ENCODE peak calls at places on chromosomes 2 and 18, in eight cellular contexts. X is cardiac muscle cell; I is sigmoid colon; E is trophoblast cell; M is effector memory CD4-positive, alpha-beta T cell; P is CD4-positive, alpha-beta memory T cell; O is right cardiac atrium; J is naive thymus-derived CD4-positive, alpha-beta T cell. V is an unnamed sample. For H3K4me1, the result is how much of the 10 kb centered on the place peaks cover.

GRCh38 chr2:19021100-19021476 is 337.3 kb downstream of the OSR1 start:
- DNase-seq in X (no peak), I (no peak), E (peak), M (no peak), P (no peak), O (no peak), J (no peak), V (no peak)

GRCh38 chr18:78376036-78376435 is 603.6 kb upstream of the SALL3 start:
- DNase-seq in X (no peak), I (no peak), E (no peak), M (no peak), P (no peak), O (no peak), J (no peak), V (no peak)

GRCh38 chr2:18378020-18378653 is 182.3 kb downstream of the RDH14 start:
- DNase-seq in X (peak), I (no peak), E (peak), M (no peak), P (peak), O (no peak), J (peak), V (no peak)

GRCh38 chr2:241063093-241063551 is 39.0 kb downstream of the MTERF4 start:
- DNase-seq in X (no peak), I (peak), E (no peak), M (no peak), P (no peak), O (no peak), J (no peak), V (peak)

GRCh38 chr2:109612991-109613921 is 510 bp downstream of the SEPTIN10 start:
- DNase-seq in X (peak), I (peak), E (peak), M (no peak), P (no peak), O (peak), J (no peak), V (no peak)

GRCh38 chr2:175167076-175167791 is 769 bp downstream of the ATF2 start:
- DNase-seq in X (peak), I (no peak), E (no peak), M (no peak), P (no peak), O (peak), J (no peak), V (peak)

GRCh38 chr2:82027901-82028570 is 1723.5 kb upstream of the LRRTM1 start:
- DNase-seq in X (no peak), I (no peak), E (no peak), M (no peak), P (no peak), O (no peak), J (no peak), V (no peak)

GRCh38 chr2:165950438-165950837 is 3.1 kb downstream of the TTC21B start:
- DNase-seq in X (no peak), I (no peak), E (peak), M (no peak), P (no peak), O (no peak), J (no peak), V (no peak)

GRCh38 chr2:235810297-235810696 is 316.5 kb downstream of the AGAP1 start:
- DNase-seq in X (no peak), I (no peak), E (no peak), M (no peak), P (no peak), O (no peak), J (no peak), V (no peak)

GRCh38 chr2:196925768-196926561 is 542 bp downstream of the PGAP1 start:
- DNase-seq in X (peak), I (peak), E (no peak), M (no peak), P (peak), O (peak), J (peak), V (no peak)

GRCh38 chr2:17830053-17831034 is 14.1 kb downstream of the MSGN1 start:
- DNase-seq in X (peak), I (no peak), E (peak), M (no peak), P (peak), O (peak), J (peak), V (peak)

GRCh38 chr2:186695081-186695756 is 1.4 kb downstream of the FAM171B start:
- DNase-seq in X (no peak), I (no peak), E (no peak), M (no peak), P (no peak), O (no peak), J (no peak), V (no peak)

GRCh38 chr18:5207471-5207870 is 10.4 kb upstream of the AKAIN1 start:
- DNase-seq in X (no peak), I (no peak), E (no peak), M (no peak), P (no peak), O (no peak), J (no peak), V (no peak)

GRCh38 chr2:235468978-235469694 is 24.7 kb upstream of the AGAP1 start:
- DNase-seq in X (no peak), I (peak), E (no peak), M (no peak), P (no peak), O (peak), J (no peak), V (peak)

GRCh38 chr2:189204322-189204941 is 24.9 kb upstream of the COL5A2 start:
- DNase-seq in X (no peak), I (no peak), E (no peak), M (no peak), P (no peak), O (no peak), J (no peak), V (no peak)

GRCh38 chr2:172512810-172513523 is 42.9 kb upstream of the PDK1 start:
- DNase-seq in X (no peak), I (no peak), E (no peak), M (no peak), P (no peak), O (no peak), J (no peak), V (no peak)

GRCh38 chr2:219570924-219571310 is 422 bp downstream of the OBSL1 start:
- DNase-seq in X (peak), I (no peak), E (no peak), M (no peak), P (no peak), O (no peak), J (no peak), V (no peak)

GRCh38 chr2:144711546-144712276 is 191.8 kb upstream of the ZEB2 start:
- DNase-seq in X (no peak), I (no peak), E (no peak), M (no peak), P (no peak), O (no peak), J (no peak), V (no peak)

GRCh38 chr2:217064234-217065103 is 204.6 kb upstream of the TNP1 start:
- DNase-seq in X (no peak), I (peak), E (peak), M (no peak), P (no peak), O (peak), J (no peak), V (no peak)

GRCh38 chr18:55401638-55402191 is 186.3 kb downstream of the TCF4 start:
- DNase-seq in X (peak), I (peak), E (peak), M (no peak), P (no peak), O (peak), J (no peak), V (no peak)

GRCh38 chr2:80269806-80270205 is 34.7 kb downstream of the LRRTM1 start:
- DNase-seq in X (no peak), I (no peak), E (no peak), M (no peak), P (no peak), O (no peak), J (no peak), V (no peak)

GRCh38 chr2:11292464-11293255 is 51.8 kb downstream of the ROCK2 start:
- DNase-seq in X (peak), I (no peak), E (no peak), M (no peak), P (no peak), O (no peak), J (no peak), V (no peak)

GRCh38 chr2:10326707-10327594 is 24.2 kb downstream of the HPCAL1 start:
- DNase-seq in X (no peak), I (no peak), E (no peak), M (no peak), P (no peak), O (peak), J (no peak), V (no peak)

GRCh38 chr18:25223211-25223610 is 128.8 kb downstream of the ZNF521 start:
- DNase-seq in X (no peak), I (no peak), E (no peak), M (no peak), P (no peak), O (no peak), J (no peak), V (no peak)

GRCh38 chr2:19733951-19734425 is 167.8 kb downstream of the TTC32 start:
- DNase-seq in X (no peak), I (no peak), E (peak), M (no peak), P (no peak), O (no peak), J (no peak), V (no peak)

GRCh38 chr2:20613342-20613916 is 37.5 kb downstream of the HS1BP3 start:
- DNase-seq in X (no peak), I (peak), E (no peak), M (no peak), P (no peak), O (no peak), J (no peak), V (peak)

GRCh38 chr2:219612605-219613286 is 14.7 kb upstream of the SLC4A3 start:
- DNase-seq in X (peak), I (peak), E (no peak), M (no peak), P (no peak), O (no peak), J (peak), V (no peak)

GRCh38 chr2:158796606-158797005 is 1.5 kb downstream of the DAPL1 start:
- DNase-seq in X (no peak), I (no peak), E (no peak), M (no peak), P (no peak), O (no peak), J (no peak), V (no peak)

GRCh38 chr2:60520917-60521539 is 32.4 kb downstream of the BCL11A start:
- DNase-seq in X (peak), I (peak), E (no peak), M (no peak), P (no peak), O (no peak), J (no peak), V (no peak)

GRCh38 chr2:202038471-202039277 is 5.0 kb downstream of the FZD7 start:
- DNase-seq in X (peak), I (no peak), E (no peak), M (no peak), P (no peak), O (peak), J (no peak), V (no peak)
- H3K4me3 ChIP-seq in X (peak), I (peak), E (no peak), M (no peak), P (no peak), O (no peak), J (no peak), V (peak)

GRCh38 chr2:168245074-168245825 is 2.1 kb downstream of the STK39 start:
- DNase-seq in X (no peak), I (no peak), E (no peak), M (no peak), P (no peak), O (no peak), J (no peak), V (no peak)

GRCh38 chr2:168246072-168246482 is 1.3 kb downstream of the STK39 start:
- DNase-seq in X (no peak), I (no peak), E (no peak), M (no peak), P (no peak), O (no peak), J (no peak), V (no peak)

GRCh38 chr2:168244318-168244717 is 3.1 kb downstream of the STK39 start:
- DNase-seq in X (peak), I (no peak), E (no peak), M (peak), P (peak), O (no peak), J (peak), V (no peak)

GRCh38 chr2:168246483-168247340 is 683 bp downstream of the STK39 start:
- DNase-seq in X (peak), I (peak), E (peak), M (peak), P (peak), O (peak), J (peak), V (peak)

GRCh38 chr2:168247341-168248305 is at the start of gene STK39:
- DNase-seq in X (peak), I (peak), E (peak), M (peak), P (peak), O (peak), J (peak), V (no peak)
- H3K27ac ChIP-seq in X (peak), I (peak), E (peak), M (peak), P (peak), O (peak), J (peak), V (peak)

DNA sequence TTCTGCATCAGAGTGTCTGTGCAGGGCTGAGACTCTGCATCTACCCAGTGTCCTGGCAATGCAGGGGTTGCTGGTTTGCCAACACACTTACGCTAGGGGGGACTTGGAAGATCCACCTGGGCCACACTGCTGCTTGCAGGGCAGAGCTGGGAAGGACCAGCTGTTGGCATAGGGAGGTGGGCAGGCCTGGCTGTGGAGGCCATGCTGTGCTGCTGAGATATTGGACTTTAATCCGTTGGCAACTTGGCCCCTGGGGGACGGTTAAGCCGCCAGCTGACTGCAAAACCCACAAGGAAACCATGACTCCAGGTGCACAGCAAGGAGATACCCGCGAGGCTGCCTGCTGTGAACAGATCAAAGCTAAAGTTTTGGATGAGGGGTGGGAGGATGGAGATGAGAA is 397.7 kb upstream of the HS6ST1 start:
- DNase-seq in X (no peak), I (no peak), E (no peak), M (no peak), P (no peak), O (no peak), J (no peak), V (no peak)
- H3K4me1 ChIP-seq in X (under half), I (under half), E (under half), M (under half), P (under half), O (under half), J (under half), V (under half)

DNA sequence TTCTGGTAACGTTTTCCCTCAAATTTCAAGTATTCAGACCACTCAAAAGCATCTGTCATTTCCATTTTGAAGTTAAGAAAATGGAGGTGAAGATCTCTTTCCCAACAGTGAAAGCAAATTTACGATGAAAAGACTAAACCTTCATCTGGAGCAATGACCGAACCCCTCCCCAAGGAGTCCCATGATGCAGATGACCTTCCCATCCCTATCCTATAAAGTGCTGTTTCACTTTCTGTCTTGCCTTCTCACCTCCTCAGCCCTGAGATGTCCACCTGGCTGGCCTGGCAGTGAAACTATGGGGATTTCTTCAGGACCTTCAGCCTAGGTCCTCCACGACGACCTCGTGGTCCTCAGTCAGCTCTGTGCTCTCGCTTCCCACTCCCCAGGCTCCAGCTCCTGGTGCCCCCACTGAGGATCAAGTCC is 925 bp upstream of the NPC1 start:
- DNase-seq in X (no peak), I (no peak), E (no peak), M (no peak), P (no peak), O (no peak), J (no peak), V (no peak)
- H3K4me3 ChIP-seq in X (peak), I (peak), E (no peak), M (peak), P (peak), O (peak), J (peak), V (peak)

GRCh38 chr2:160223560-160223959 is 23.5 kb upstream of the ITGB6 start:
- DNase-seq in X (no peak), I (no peak), E (peak), M (no peak), P (no peak), O (no peak), J (no peak), V (no peak)
- H3K27ac ChIP-seq in X (no peak), I (no peak), E (peak), M (no peak), P (no peak), O (no peak), J (no peak), V (no peak)

GRCh38 chr2:239369631-239370161 is 31.1 kb downstream of the HDAC4 start:
- DNase-seq in X (no peak), I (peak), E (no peak), M (peak), P (peak), O (no peak), J (peak), V (no peak)

GRCh38 chr2:239370876-239371725 is 29.7 kb downstream of the HDAC4 start:
- DNase-seq in X (no peak), I (peak), E (no peak), M (no peak), P (no peak), O (no peak), J (no peak), V (no peak)

GRCh38 chr2:239370403-239370802 is 30.4 kb downstream of the HDAC4 start:
- DNase-seq in X (no peak), I (peak), E (no peak), M (no peak), P (no peak), O (no peak), J (no peak), V (no peak)

GRCh38 chr2:239372835-239373234 is 28.0 kb downstream of the HDAC4 start:
- DNase-seq in X (no peak), I (peak), E (no peak), M (no peak), P (no peak), O (no peak), J (no peak), V (no peak)

DNA sequence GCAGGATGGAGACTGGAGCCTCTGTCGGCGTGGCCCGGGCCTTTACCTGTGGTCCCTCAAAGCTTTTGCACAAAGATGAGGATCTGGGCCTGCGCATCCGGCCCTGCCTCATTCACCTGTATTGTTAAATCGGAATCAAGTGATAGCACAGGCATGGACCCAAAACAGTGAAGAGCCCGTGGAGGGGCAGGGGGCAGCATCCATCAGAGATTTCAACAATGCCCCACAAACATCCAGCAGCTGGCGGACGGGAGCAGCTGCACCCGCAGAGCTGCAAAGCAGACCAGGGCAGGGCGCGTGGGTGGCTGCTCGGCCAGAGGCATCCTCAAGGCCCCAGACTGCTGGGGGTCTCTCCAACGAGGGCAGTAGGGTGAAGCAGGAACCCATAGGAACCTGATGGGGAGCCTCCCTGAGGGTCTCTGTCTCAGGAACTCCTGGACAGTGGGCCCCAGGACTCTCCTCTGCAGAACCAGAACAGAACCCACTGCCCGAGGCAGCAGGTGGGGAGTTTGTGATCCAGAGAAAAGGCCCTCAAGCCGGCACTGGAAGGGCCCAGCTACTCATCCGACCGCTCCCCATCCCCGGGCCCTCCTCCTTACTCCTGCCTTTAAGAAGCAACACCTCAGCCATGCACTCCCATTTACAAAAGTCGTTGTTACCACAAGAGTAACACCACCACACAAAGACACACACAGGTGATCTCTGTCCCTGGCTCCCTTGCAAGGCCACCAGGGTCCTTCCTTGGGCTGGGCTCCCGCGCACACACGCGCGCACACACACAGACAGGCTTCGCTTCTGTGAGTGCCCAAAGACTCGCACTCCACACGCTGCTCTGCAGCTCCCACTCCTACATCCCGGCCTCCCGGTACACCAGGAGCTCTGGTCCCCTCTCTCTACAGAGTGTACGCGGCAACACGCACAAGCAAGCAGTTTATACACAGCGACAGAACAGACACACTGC is 28.8 kb downstream of the HDAC4 start:
- DNase-seq in X (no peak), I (peak), E (no peak), M (no peak), P (no peak), O (no peak), J (no peak), V (no peak)
- H3K4me1 ChIP-seq in X (under half), I (under half), E (under half), M (under half), P (under half), O (under half), J (under half), V (under half)

GRCh38 chr2:43831438-43832294 is 7.0 kb downstream of the ABCG5 start:
- DNase-seq in X (peak), I (no peak), E (no peak), M (no peak), P (no peak), O (no peak), J (no peak), V (no peak)
- H3K4me3 ChIP-seq in X (peak), I (peak), E (no peak), M (no peak), P (no peak), O (peak), J (no peak), V (peak)